ENCODE peak calls at places on chromosomes 11 and 22, in four cellular contexts. F is effector CD4-positive, alpha-beta T cell; R is mesendoderm; L is tibial artery. O is an unnamed sample.

GRCh38 chr11:27770576-27770975 is 70.3 kb upstream of the BDNF start:
- DNase-seq in F (no peak), R (peak), L (no peak), O (no peak)

GRCh38 chr11:122733301-122733686 is 77.8 kb downstream of the UBASH3B start:
- DNase-seq in F (no peak), R (no peak), L (peak), O (peak)

GRCh38 chr22:44892803-44893730 is 116.7 kb downstream of the PHF21B start:
- DNase-seq in F (no peak), R (no peak), L (no peak), O (no peak)

GRCh38 chr11:96238563-96239166 is 104.3 kb downstream of the MAML2 start:
- DNase-seq in F (no peak), R (no peak), L (no peak), O (peak)

GRCh38 chr22:41469218-41469851 is 418 bp downstream of the ACO2 start:
- DNase-seq in F (no peak), R (peak), L (no peak), O (no peak)

GRCh38 chr11:87239001-87239400 is 201.3 kb downstream of the TMEM135 start:
- DNase-seq in F (no peak), R (no peak), L (no peak), O (no peak)

GRCh38 chr11:66136752-66137123 is 66.7 kb downstream of the PACS1 start:
- DNase-seq in F (no peak), R (no peak), L (no peak), O (no peak)

GRCh38 chr11:67372993-67373915 is at the start of gene CLCF1:
- DNase-seq in F (peak), R (peak), L (peak), O (no peak)

GRCh38 chr11:101582242-101583052 is 1.4 kb downstream of the TRPC6 start:
- DNase-seq in F (no peak), R (peak), L (peak), O (no peak)

GRCh38 chr11:64718084-64718779 is 4.8 kb downstream of the NRXN2 start:
- DNase-seq in F (no peak), R (no peak), L (no peak), O (no peak)

GRCh38 chr11:120707098-120707497 is 195.6 kb downstream of the GRIK4 start:
- DNase-seq in F (no peak), R (no peak), L (no peak), O (no peak)

O was measured in DMS79.